ENCODE peak calls at places on chromosome 10, in four cellular contexts. A, K, E and G are unnamed samples.

GRCh38 chr10:117543245-117543998 is 876 bp downstream of the EMX2 start:
- DNase-seq in K (peak; percentile 36), E (peak; percentile 39), A (peak; percentile 14), G (no peak)

GRCh38 chr10:98414932-98415709 is at the start of gene PYROXD2:
- DNase-seq in E (peak; percentile 92), K (peak; percentile 92), A (peak; percentile 74), G (peak; percentile 88)

GRCh38 chr10:49080071-49080470 is 35.3 kb downstream of the VSTM4 start:
- DNase-seq in A (peak; percentile 10), E (no peak), K (no peak), G (peak; percentile 60)

GRCh38 chr10:122643931-122644534 is 55.6 kb downstream of the C10orf120 start:
- DNase-seq in A (no peak), E (no peak), K (no peak), G (no peak)

GRCh38 chr10:101625821-101626412 is 37.8 kb downstream of the DPCD start:
- DNase-seq in A (no peak), K (no peak), E (no peak), G (no peak)

GRCh38 chr10:88347597-88348304 is 235.4 kb downstream of the RNLS start:
- DNase-seq in K (no peak), A (no peak), E (peak; percentile 21), G (no peak)

GRCh38 chr10:71136036-71136690 is 76.2 kb upstream of the UNC5B start:
- DNase-seq in K (no peak), A (no peak), E (no peak), G (no peak)

GRCh38 chr10:3654496-3654895 is 130.5 kb downstream of the KLF6 start:
- DNase-seq in K (no peak), E (no peak), A (no peak), G (no peak)

GRCh38 chr10:22649977-22650376 is 64.4 kb downstream of the PIP4K2A start:
- DNase-seq in E (no peak), K (no peak), A (no peak), G (no peak)

DNA sequence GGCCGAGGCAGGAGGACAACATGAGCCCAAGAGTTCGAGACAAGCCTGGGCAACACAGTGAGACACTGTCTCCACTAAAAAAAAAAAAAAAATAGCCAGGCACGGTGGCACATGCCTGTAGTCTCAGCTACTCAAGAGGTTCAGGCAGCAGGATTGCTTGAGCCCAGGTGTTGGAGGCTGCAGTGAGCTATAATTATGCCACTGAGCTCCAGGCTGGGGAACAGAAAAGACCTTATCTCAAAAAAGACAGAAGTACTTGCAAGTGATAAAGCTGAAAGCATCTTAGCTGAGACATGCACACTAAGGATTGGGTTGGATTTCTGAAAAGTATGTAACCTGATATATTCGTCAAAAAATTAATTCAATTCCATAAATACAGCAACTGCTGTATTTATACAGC is 68.4 kb downstream of the PPP1R3C start:
- DNase-seq in E (no peak), A (no peak), K (no peak), G (no peak)
- H3K4me3 ChIP-seq in E (no peak overlapping the region), A (no peak overlapping the region), K (no peak overlapping the region), G (no peak overlapping the region)

GRCh38 chr10:28541695-28542365 is 8.9 kb downstream of the WAC start:
- DNase-seq in E (no peak), A (no peak), K (no peak), G (no peak)
- TF ChIP-seq CTCF in E (no peak), A (peak; percentile 40), K (no peak), G (peak; percentile 27)

GRCh38 chr10:124741281-124741921 is 2.8 kb downstream of the FAM53B start:
- DNase-seq in E (peak; percentile 89), K (peak; percentile 58), A (peak; percentile 69), G (peak; percentile 75)
- H3K4me3 ChIP-seq in E (no peak overlapping the region), K (peak overlapping the region; percentile 24), A (no peak overlapping the region), G (no peak overlapping the region)

GRCh38 chr10:103246328-103246727 is 641 bp downstream of the RPEL1 start:
- DNase-seq in K (no peak), E (no peak), A (no peak), G (no peak)
- TF ChIP-seq CTCF in K (no peak), E (no peak), A (peak; percentile 48), G (peak; percentile 15)

GRCh38 chr10:132518572-132519381 is 18.8 kb upstream of the INPP5A start:
- DNase-seq in A (no peak), E (peak; percentile 63), K (no peak), G (no peak)

GRCh38 chr10:132514841-132515521 is 22.6 kb upstream of the INPP5A start:
- DNase-seq in K (no peak), A (no peak), E (no peak), G (no peak)

GRCh38 chr10:132516771-132517725 is 20.5 kb upstream of the INPP5A start:
- DNase-seq in E (peak; percentile 98), K (peak; percentile 98), A (peak; percentile 92), G (peak; percentile 95)

GRCh38 chr10:132517951-132518521 is 19.6 kb upstream of the INPP5A start:
- DNase-seq in K (no peak), E (peak; percentile 51), A (no peak), G (no peak)

GRCh38 chr10:132515811-132516726 is 21.5 kb upstream of the INPP5A start:
- DNase-seq in A (no peak), K (no peak), E (no peak), G (no peak)
- H3K4me3 ChIP-seq in A (no peak overlapping the region), K (no peak overlapping the region), E (no peak overlapping the region), G (no peak overlapping the region)

DNA sequence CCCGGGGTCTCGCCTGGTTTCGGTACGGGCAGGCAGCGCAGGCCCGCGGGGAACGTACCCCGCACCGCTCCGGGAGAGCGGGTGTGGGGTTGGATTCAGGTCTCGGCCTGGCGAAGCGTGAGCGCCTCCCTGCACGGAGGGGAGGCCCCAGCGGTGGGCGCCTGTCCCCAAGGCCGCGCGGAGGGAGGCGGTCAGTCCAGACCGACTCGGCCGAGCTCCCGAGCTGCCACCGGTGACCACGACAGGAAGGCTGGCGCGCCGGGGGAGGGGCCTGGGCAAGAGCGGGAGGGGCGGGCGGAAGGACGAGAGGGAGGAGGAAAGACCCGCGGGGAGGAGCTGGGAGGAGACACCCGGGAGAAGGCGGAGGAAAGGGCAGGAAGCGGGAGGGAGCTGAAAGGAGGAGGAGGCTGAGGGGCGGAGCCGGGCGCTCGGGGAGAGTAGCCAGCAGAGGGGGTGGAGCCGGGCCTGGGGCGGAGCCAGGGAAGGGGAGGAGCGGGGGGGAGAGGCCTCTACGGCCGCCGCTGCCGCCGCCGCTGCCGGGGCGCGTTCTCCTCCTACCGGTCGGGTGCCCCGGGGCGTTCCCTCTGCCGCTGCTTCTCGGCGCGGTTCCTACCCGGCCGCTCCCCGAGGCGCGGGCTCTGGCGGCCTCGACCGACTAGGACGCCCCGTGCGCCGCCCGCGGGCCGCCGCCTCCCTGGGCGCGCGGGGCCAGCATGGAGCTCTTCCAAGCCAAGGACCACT is at the start of gene INPP5F:
- DNase-seq in A (peak; percentile 98), E (peak; percentile 99), K (peak; percentile 98), G (peak; percentile 98)
- TF ChIP-seq CTCF in A (peak; percentile 23), E (peak; percentile 45), K (no peak), G (peak; percentile 29)

GRCh38 chr10:125155101-125155500 is 5.3 kb downstream of the CTBP2 start:
- DNase-seq in K (no peak), E (no peak), A (no peak), G (no peak)
- H3K4me3 ChIP-seq in K (peak overlapping the region; percentile 78), E (peak overlapping the region; percentile 5), A (peak overlapping the region; percentile 20), G (no peak overlapping the region)

DNA sequence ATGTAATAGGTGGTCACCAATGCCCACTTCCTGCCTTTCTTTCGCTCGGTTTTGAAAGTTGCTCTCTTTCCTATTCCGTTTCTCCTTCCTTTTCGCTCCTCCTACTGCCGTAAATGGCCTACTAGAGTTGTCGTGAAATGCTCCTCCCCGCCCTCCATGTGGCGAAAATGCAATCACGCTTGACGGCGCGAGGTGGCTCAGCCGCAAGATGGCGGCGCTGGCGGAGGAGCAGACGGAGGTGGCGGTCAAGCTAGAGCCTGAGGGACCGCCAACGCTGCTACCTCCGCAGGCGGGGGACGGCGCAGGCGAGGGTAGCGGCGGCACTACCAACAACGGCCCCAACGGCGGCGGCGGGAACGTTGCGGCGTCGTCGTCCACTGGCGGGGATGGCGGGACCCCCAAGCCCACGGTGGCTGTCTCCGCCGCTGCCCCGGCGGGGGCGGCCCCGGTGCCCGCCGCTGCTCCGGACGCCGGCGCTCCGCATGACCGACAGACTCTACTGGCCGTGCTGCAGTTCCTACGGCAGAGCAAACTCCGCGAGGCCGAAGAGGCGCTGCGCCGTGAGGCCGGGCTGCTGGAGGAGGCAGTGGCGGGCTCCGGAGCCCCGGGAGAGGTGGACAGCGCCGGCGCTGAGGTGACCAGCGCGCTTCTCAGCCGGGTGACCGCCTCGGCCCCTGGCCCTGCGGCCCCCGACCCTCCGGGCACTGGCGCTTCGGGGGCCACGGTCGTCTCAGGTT is at the start of gene TAF5:
- DNase-seq in K (peak; percentile 93), E (peak; percentile 89), A (peak; percentile 93), G (peak; percentile 95)
- TF ChIP-seq CTCF in K (no peak), E (no peak), A (no peak), G (no peak)